ENCODE peak calls at places on chromosomes 13 and 19, in six cellular contexts. V, M, U, Z, P and W are unnamed samples.

GRCh38 chr13:111537843-111538499 is 217.5 kb downstream of the TEX29 start:
- DNase-seq in V (no peak), P (no peak), Z (no peak), M (no peak), U (no peak), W (no peak)

GRCh38 chr13:31749929-31750328 is 10.6 kb downstream of the RXFP2 start:
- DNase-seq in U (peak; percentile 94), M (peak; percentile 42), P (no peak), V (no peak), Z (no peak), W (no peak)

GRCh38 chr19:4108767-4109625 is 14.9 kb downstream of the MAP2K2 start:
- DNase-seq in Z (no peak), U (no peak), V (no peak), M (no peak), P (no peak), W (no peak)

GRCh38 chr19:4970558-4971423 is 1.9 kb downstream of the KDM4B start:
- DNase-seq in M (peak; percentile 49), V (peak; percentile 65), Z (peak; percentile 40), P (no peak), U (peak; percentile 56), W (no peak)

GRCh38 chr19:48815870-48816501 is 5.2 kb upstream of the BCAT2 start:
- DNase-seq in Z (peak; percentile 63), P (no peak), U (no peak), M (no peak), V (no peak), W (peak; percentile 67)

GRCh38 chr13:21879263-21879914 is 208.5 kb downstream of the FGF9 start:
- DNase-seq in M (no peak), U (no peak), P (no peak), Z (no peak), V (no peak), W (no peak)

GRCh38 chr13:68304287-68304893 is 1074.3 kb upstream of the PCDH9 start:
- DNase-seq in P (peak; percentile 1), M (peak; percentile 61), U (peak; percentile 1), Z (peak; percentile 54), V (peak; percentile 35), W (peak; percentile 57)

GRCh38 chr19:39645800-39646411 is 9.8 kb upstream of the LGALS16 start:
- DNase-seq in Z (peak; percentile 61), P (no peak), M (peak; percentile 22), V (peak; percentile 48), U (peak; percentile 33), W (peak; percentile 44)

GRCh38 chr19:49019242-49019932 is 2.5 kb upstream of the LHB start:
- DNase-seq in V (peak; percentile 77), M (peak; percentile 55), Z (peak; percentile 93), P (peak; percentile 58), U (peak; percentile 77), W (peak; percentile 49)

GRCh38 chr13:67223024-67223423 is 7.1 kb downstream of the PCDH9 start:
- DNase-seq in V (no peak), U (peak; percentile 32), P (no peak), Z (no peak), M (peak; percentile 6), W (no peak)

GRCh38 chr19:49342291-49342721 is 7.1 kb downstream of the CD37 start:
- DNase-seq in P (no peak), M (no peak), Z (no peak), U (no peak), V (no peak), W (no peak)

GRCh38 chr19:38142176-38143035 is 81.6 kb downstream of the DPF1 start:
- DNase-seq in Z (peak; percentile 92), V (peak; percentile 83), P (no peak), M (peak; percentile 31), U (peak; percentile 74), W (peak; percentile 74)

GRCh38 chr13:87123987-87124784 is 547.0 kb upstream of the SLITRK5 start:
- DNase-seq in P (peak; percentile 75), Z (peak; percentile 48), M (peak; percentile 90), U (peak; percentile 98), V (peak; percentile 59), W (peak; percentile 69)

GRCh38 chr13:110471156-110471832 is 90.2 kb downstream of the RAB20 start:
- DNase-seq in M (no peak), U (no peak), Z (no peak), V (no peak), P (no peak), W (no peak)

GRCh38 chr13:20125129-20125782 is 35.6 kb downstream of the GJA3 start:
- DNase-seq in V (no peak), Z (no peak), U (peak; percentile 93), P (no peak), M (peak; percentile 59), W (no peak)

GRCh38 chr19:42185281-42185680 is 32.2 kb downstream of the DEDD2 start:
- DNase-seq in V (no peak), Z (no peak), U (peak; percentile 25), M (no peak), P (no peak), W (no peak)

GRCh38 chr13:28716511-28716910 is 2.3 kb downstream of the SLC46A3 start:
- DNase-seq in U (peak; percentile 88), M (peak; percentile 79), V (no peak), P (peak; percentile 35), Z (no peak), W (peak; percentile 46)

GRCh38 chr13:33434676-33435075 is 149.1 kb upstream of the STARD13 start:
- DNase-seq in V (no peak), U (no peak), P (no peak), M (no peak), Z (no peak), W (no peak)

GRCh38 chr19:13401388-13401787 is 104.9 kb downstream of the CACNA1A start:
- DNase-seq in U (peak; percentile 50), Z (peak; percentile 62), P (peak; percentile 48), V (no peak), M (peak; percentile 61), W (no peak)

GRCh38 chr19:28636706-28637105 is 576.2 kb downstream of the UQCRFS1 start:
- DNase-seq in U (no peak), M (no peak), V (no peak), Z (no peak), P (no peak), W (no peak)

GRCh38 chr19:46660601-46661019 is 372 bp downstream of the DACT3 start:
- DNase-seq in U (no peak), Z (peak; percentile 40), P (no peak), V (peak; percentile 55), M (no peak), W (no peak)
- TF ChIP-seq EZH2 in U (no peak), Z (no peak), P (no peak), V (no peak), M (no peak), W (no peak)

DNA sequence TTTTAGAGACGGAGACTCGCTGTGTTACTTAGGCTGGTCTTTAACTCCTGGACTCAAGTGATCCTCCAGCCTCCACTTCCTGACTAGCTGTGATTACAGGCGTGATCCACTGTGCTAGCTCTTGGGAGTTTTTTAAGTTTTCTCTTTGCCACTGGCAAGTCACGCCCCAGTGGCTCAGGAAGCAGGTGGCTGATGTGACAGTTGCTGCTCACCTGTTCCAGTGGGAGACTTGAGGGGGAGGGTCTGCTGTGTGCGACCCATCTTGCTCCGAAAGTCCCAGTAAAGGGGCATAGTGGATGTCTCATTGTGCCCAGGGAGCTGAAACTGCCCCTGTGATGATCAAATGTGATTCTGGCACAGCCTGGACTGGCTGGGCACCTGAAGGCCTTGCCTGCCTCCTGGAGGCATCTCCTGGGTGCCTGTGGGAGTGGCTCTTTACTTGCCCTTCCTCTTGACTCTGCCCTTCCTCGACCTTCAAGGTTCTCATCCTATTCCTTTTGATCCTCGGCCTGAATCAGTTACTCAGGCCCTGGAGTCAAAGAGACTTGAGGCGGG is 7.8 kb downstream of the SMARCA4 start:
- DNase-seq in M (no peak), U (no peak), P (no peak), V (no peak), Z (no peak), W (no peak)
- TF ChIP-seq EZH2phosphoT487 in M (no peak), U (no peak), P (no peak), V (no peak), Z (no peak), W (no peak)

DNA sequence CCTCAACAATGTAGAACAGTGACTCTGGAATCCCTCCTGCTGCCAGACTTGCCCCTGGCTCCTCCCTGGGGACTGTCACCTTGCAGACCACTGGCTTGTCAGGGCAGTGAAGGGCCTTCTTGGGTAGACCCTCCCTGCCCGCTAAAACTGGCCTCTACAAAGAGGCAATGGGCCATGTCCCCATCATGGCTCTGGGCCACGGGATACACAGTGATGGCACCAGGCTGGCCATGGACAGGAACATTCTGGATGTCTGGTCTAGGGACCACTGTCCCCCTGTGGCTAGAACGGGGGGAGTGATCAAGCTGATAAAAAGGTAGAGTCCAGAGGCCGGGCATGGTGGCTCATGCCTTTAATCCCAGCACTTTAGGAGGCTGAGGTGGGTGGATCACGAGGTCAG is 60.9 kb downstream of the ACSBG2 start:
- DNase-seq in M (no peak), Z (no peak), U (no peak), P (no peak), V (no peak), W (no peak)
- H3K27me3 ChIP-seq in M (no peaks in the 10 kb centered on the region), Z (no peaks in the 10 kb centered on the region), U (no peaks in the 10 kb centered on the region), P (no peaks in the 10 kb centered on the region), V (no peaks in the 10 kb centered on the region), W (no peaks in the 10 kb centered on the region)

DNA sequence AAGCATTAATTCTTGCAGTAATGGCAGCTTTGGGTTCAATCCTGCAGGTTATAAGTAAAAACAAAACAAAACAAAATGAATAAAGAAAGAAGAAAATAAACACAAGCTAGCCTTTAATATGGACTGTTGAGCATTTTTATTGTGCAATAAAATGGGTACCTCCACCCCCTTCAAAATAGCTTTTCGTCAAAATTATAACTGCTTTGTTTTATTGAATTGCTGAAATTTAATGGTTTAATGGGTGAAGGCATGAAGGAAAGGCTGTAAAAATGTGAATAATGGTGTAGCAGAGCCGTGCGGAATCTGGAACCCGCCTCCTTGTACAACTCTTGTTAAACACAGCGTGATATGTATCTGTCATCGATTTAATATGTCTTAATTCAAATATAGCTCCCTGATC is 2.2 kb upstream of the ZIC5 start:
- DNase-seq in M (no peak), P (no peak), Z (no peak), V (no peak), U (no peak), W (no peak)
- TF ChIP-seq EZH2 in M (no peak), P (no peak), Z (peak; percentile 34), V (no peak), U (no peak), W (peak; percentile 69)